ENCODE peak calls at places on chromosomes 13 and 19, in five cellular contexts. J is PC-9, Z is activated B cell treated with CpG ODN at 0.5 μM for 24 hours, K is tibial artery, L is ovary. H is an unnamed sample.
A peak's percentile ranks its signal among the peaks of the same experiment; 100 is the strongest.

GRCh38 chr13:100534911-100535310 is 53.7 kb downstream of the GGACT start:
- DNase-seq in L (no peak), J (no peak), K (no peak), Z (no peak), H (no peak)

GRCh38 chr13:102289606-102290005 is 112.2 kb downstream of the FGF14 start:
- DNase-seq in K (no peak), L (no peak), J (no peak), Z (no peak), H (no peak)

GRCh38 chr13:35994131-35994966 is 136.8 kb downstream of the DCLK1 start:
- DNase-seq in Z (no peak), L (peak; percentile 68), K (peak; percentile 86), J (no peak), H (no peak)

GRCh38 chr13:109479991-109480696 is 306.2 kb downstream of the IRS2 start:
- DNase-seq in L (no peak), Z (no peak), J (no peak), K (no peak), H (no peak)

GRCh38 chr19:38696733-38697055 is 47.6 kb downstream of the CAPN12 start:
- DNase-seq in L (no peak), Z (no peak), K (no peak), J (no peak), H (no peak)

GRCh38 chr19:12034610-12035009 is 869 bp downstream of the ZNF433 start:
- DNase-seq in Z (no peak), J (no peak), L (no peak), K (no peak), H (no peak)

GRCh38 chr19:29598036-29598435 is 8.0 kb upstream of the POP4 start:
- DNase-seq in Z (no peak), J (no peak), K (peak; percentile 33), L (no peak), H (no peak)

GRCh38 chr13:50798923-50799322 is 44.6 kb downstream of the DLEU7 start:
- DNase-seq in L (no peak), Z (no peak), K (no peak), J (no peak), H (no peak)

GRCh38 chr13:50156140-50156539 is 140.9 kb downstream of the KCNRG start:
- DNase-seq in L (no peak), J (no peak), Z (no peak), K (no peak), H (no peak)

GRCh38 chr13:20192470-20193141 is at the start of gene GJB2:
- DNase-seq in Z (no peak), K (no peak), J (peak; percentile 18), L (no peak), H (no peak)

GRCh38 chr13:48370815-48371214 is 42.1 kb downstream of the LPAR6 start:
- DNase-seq in J (no peak), Z (no peak), K (no peak), L (no peak), H (no peak)

GRCh38 chr19:4183967-4184717 is 1.7 kb downstream of the ANKRD24 start:
- DNase-seq in Z (no peak), L (no peak), J (no peak), K (peak; percentile 64), H (no peak)

GRCh38 chr19:40214936-40215335 is 3.2 kb downstream of the TTC9B start:
- DNase-seq in Z (no peak), J (no peak), K (no peak), L (no peak), H (no peak)

GRCh38 chr19:40596608-40597328 is 4.4 kb upstream of the LTBP4 start:
- DNase-seq in Z (no peak), L (peak; percentile 73), K (peak; percentile 77), J (peak; percentile 70), H (no peak)

GRCh38 chr19:11587973-11588631 is 9.2 kb upstream of the ZNF627 start:
- DNase-seq in Z (no peak), L (no peak), J (no peak), K (no peak), H (no peak)

GRCh38 chr13:99087954-99088491 is 110.2 kb upstream of the DOCK9 start:
- DNase-seq in L (peak; percentile 30), K (no peak), J (no peak), Z (peak; percentile 24), H (no peak)

GRCh38 chr13:51832471-51833152 is 12.4 kb downstream of the TMEM272 start:
- DNase-seq in J (peak; percentile 7), Z (no peak), K (no peak), L (no peak), H (peak; percentile 56)

GRCh38 chr19:38264486-38265212 is at the start of gene SPINT2:
- DNase-seq in K (no peak), J (no peak), Z (no peak), L (peak; percentile 54), H (peak; percentile 56)

GRCh38 chr19:29687244-29687896 is 22.1 kb downstream of the PLEKHF1 start:
- DNase-seq in K (peak; percentile 86), Z (no peak), J (peak; percentile 27), L (no peak), H (no peak)

GRCh38 chr13:21435710-21436151 is 23.4 kb downstream of the ZDHHC20 start:
- DNase-seq in K (peak; percentile 68), L (no peak), J (peak; percentile 17), Z (peak; percentile 36), H (peak; percentile 65)

GRCh38 chr13:100392709-100393630 is 195.6 kb downstream of the GGACT start:
- DNase-seq in K (peak; percentile 90), L (peak; percentile 70), Z (no peak), J (peak; percentile 81), H (peak; percentile 26)

GRCh38 chr19:22708983-22709382 is 74.9 kb downstream of the ZNF492 start:
- DNase-seq in Z (no peak), J (no peak), L (no peak), K (no peak), H (no peak)

GRCh38 chr13:32585625-32586021 is 629 bp upstream of the PDS5B start:
- DNase-seq in J (peak; percentile 1), L (peak; percentile 30), Z (peak; percentile 16), K (no peak), H (no peak)

GRCh38 chr13:111037838-111038397 is 77.2 kb upstream of the ARHGEF7 start:
- DNase-seq in K (no peak), Z (no peak), J (no peak), L (no peak), H (no peak)

GRCh38 chr19:33813391-33814101 is 16.9 kb downstream of the KCTD15 start:
- DNase-seq in K (no peak), J (no peak), Z (no peak), L (no peak), H (no peak)

DNA sequence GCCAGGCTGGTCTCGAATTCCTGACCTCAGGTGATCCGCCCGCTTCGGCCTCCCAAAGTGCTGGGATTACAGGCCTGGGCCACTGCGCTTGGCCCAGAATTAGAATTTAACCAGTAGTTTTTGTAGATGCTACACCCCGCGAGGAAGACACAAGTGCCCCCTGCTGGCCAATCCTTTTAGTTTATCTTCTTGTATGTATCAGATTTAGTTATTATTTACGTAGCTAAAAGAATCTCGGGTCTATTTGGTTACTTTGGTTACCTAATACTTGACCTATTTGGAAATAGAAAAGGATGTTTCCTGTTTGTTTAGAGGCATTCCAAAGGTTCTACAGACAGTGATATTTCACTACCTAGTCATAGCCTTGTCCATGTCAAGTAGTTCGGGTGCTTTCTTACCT is 22.0 kb downstream of the MUC16 start:
- DNase-seq in Z (no peak), L (no peak), K (no peak), J (no peak), H (no peak)
- TF ChIP-seq CTCF in Z (no peak), L (no peak), K (no peak), J (peak; percentile 64), H (no peak)

DNA sequence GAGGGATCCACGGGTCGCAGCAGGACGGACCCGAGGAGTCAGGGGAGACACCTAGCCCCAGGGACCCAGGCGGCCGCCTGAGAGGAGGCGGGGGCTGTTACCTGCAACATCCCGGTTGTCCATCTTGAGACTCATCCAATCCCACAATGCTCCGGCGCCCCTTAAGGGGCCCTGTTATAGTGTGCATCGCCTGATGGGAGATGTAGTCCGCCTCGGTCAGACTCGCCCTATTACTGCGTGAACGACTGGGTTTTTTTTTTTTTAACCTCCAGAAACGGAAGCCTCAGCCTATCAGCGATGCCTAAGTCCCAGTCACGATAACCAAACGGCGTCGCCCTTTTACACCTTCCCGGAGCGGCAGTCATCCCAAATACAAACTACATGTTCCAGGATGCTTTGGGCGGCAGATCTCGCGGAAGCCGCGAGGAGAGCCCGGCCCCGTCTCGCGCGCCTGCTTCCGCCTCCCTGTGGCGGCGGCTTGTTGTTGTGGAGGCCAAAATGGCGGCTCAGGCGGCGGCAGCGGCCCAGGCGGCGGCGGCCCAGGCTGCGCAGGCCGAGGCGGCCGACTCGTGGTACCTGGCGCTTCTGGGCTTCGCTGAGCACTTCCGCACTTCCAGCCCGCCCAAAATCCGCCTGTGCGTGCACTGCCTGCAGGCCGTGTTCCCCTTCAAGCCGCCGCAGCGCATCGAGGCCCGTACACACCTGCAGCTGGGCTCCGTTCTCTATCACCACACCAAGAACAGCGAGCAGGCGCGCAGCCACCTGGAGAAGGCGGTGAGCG is at the start of the genes MAU2 and SUGP1:
- DNase-seq in J (peak; percentile 90), K (peak; percentile 92), Z (peak; percentile 82), L (peak; percentile 85), H (peak; percentile 97)
- TF ChIP-seq CTCF in J (no peak), K (peak; percentile 44), Z (no peak), L (peak; percentile 63), H (no peak)

GRCh38 chr19:18329035-18329376 is 6.1 kb upstream of the LSM4 start:
- DNase-seq in L (no peak), Z (no peak), J (no peak), K (no peak), H (no peak)

GRCh38 chr19:18332917-18333530 is 7.4 kb upstream of the PGPEP1 start:
- DNase-seq in J (no peak), Z (no peak), K (no peak), L (no peak), H (no peak)

GRCh38 chr19:18326772-18327171 is 3.9 kb upstream of the LSM4 start:
- DNase-seq in Z (no peak), J (no peak), L (no peak), K (no peak), H (no peak)

GRCh38 chr19:18330865-18331264 is 8.0 kb upstream of the LSM4 start:
- DNase-seq in L (no peak), Z (no peak), J (no peak), K (no peak), H (no peak)

GRCh38 chr19:18328340-18329034 is 5.6 kb upstream of the LSM4 start:
- DNase-seq in L (peak; percentile 89), Z (peak; percentile 56), J (peak; percentile 87), K (peak; percentile 96), H (peak; percentile 95)
- TF ChIP-seq CTCF in L (peak; percentile 97), Z (peak; percentile 53), J (peak; percentile 96), K (peak; percentile 85), H (peak; percentile 83)

DNA sequence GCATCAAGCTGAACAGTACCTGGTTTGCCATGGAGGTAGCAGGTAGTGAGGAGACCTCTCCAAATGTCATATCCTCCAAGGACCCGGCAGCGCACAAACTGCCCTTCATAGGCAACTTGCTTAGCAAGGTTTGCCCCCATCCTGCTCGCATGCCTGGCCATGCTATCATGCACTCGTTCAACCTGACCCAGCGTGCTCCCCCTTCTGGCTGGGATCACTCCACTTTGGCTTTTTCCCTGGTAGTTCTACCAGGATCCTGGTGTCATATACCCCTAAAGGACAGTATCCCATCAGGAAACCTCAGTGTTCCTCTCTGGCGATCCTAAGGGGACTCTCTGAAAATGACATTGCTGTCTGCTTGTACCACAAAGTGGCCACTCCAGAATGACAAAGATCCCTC is 38.6 kb upstream of the ZNF30 start:
- DNase-seq in Z (no peak), K (no peak), J (no peak), L (no peak), H (no peak)
- TF ChIP-seq CTCF in Z (no peak), K (no peak), J (no peak), L (no peak), H (no peak)

GRCh38 chr19:15702590-15702930 is 25.3 kb upstream of the OR10H2 start:
- DNase-seq in J (peak; percentile 85), Z (no peak), L (peak; percentile 76), K (peak; percentile 77), H (no peak)
- TF ChIP-seq CTCF in J (peak; percentile 28), Z (no peak), L (no peak), K (no peak), H (no peak)

GRCh38 chr13:107678075-107678689 is 537.2 kb downstream of the LIG4 start:
- DNase-seq in Z (no peak), J (no peak), K (no peak), L (no peak), H (no peak)
- TF ChIP-seq CTCF in Z (no peak), J (no peak), K (no peak), L (no peak), H (no peak)

H was measured in GM10248.